ENCODE peak calls at places on chromosomes 4 and X, in eight cellular contexts. W is OCI-LY7; U is HTR-8/SVneo; P is AG09319; V is stimulated activated CD8-positive, alpha-beta memory T cell treated with anti-CD3 and anti-CD28 coated beads, Interleukin-2, amount 100 ng/mL, for 48 hours; S is NCI-H82; I is RWPE1; G is NCI-H2081. L is an unnamed sample.

GRCh38 chr4:77193511-77194236 is 36.7 kb downstream of the CCNG2 start:
- DNase-seq in W (peak; percentile 89), U (no peak), P (no peak), V (peak; percentile 69), S (no peak), I (no peak), G (no peak), L (no peak)

GRCh38 chrX:150094996-150095395 is 156.7 kb upstream of the EOLA2 start:
- DNase-seq in W (no peak), U (no peak), P (no peak), V (no peak), S (no peak), I (peak; percentile 5), G (no peak), L (no peak)

GRCh38 chr4:172344266-172344772 is 531.1 kb downstream of the GALNTL6 start:
- DNase-seq in W (no peak), U (no peak), P (no peak), V (no peak), S (peak; percentile 58), I (no peak), G (no peak), L (no peak)

GRCh38 chrX:18210470-18210869 is 10.2 kb downstream of the BEND2 start:
- DNase-seq in W (no peak), U (no peak), P (no peak), V (no peak), S (no peak), I (no peak), G (no peak), L (no peak)

GRCh38 chr4:126238010-126238409 is 923.3 kb downstream of the FAT4 start:
- DNase-seq in W (no peak), U (no peak), P (no peak), V (no peak), S (peak; percentile 0), I (no peak), G (no peak), L (no peak)

GRCh38 chr4:156974264-156974663 is 2.7 kb upstream of the PDGFC start:
- DNase-seq in W (no peak), U (no peak), P (no peak), V (no peak), S (no peak), I (no peak), G (no peak), L (no peak)

GRCh38 chrX:8504451-8504850 is 39.8 kb downstream of the VCX3B start:
- DNase-seq in W (no peak), U (peak; percentile 13), P (no peak), V (no peak), S (no peak), I (peak; percentile 50), G (no peak), L (no peak)

GRCh38 chr4:17414392-17414791 is 97.5 kb downstream of the QDPR start:
- DNase-seq in W (no peak), U (no peak), P (no peak), V (no peak), S (no peak), I (no peak), G (no peak), L (no peak)

GRCh38 chr4:140242357-140243284 is 88.6 kb upstream of the MAML3 start:
- DNase-seq in W (peak; percentile 59), U (no peak), P (no peak), V (no peak), S (no peak), I (no peak), G (no peak), L (no peak)

GRCh38 chrX:131901581-131901980 is 121.5 kb upstream of the STK26 start:
- DNase-seq in W (no peak), U (no peak), P (no peak), V (no peak), S (no peak), I (no peak), G (no peak), L (no peak)

GRCh38 chr4:40621592-40622512 is 7.8 kb downstream of the RBM47 start:
- DNase-seq in W (peak; percentile 65), U (peak; percentile 75), P (peak; percentile 94), V (peak; percentile 23), S (no peak), I (peak; percentile 75), G (peak; percentile 2), L (no peak)

GRCh38 chr4:61468091-61468720 is 268.1 kb downstream of the ADGRL3 start:
- DNase-seq in W (no peak), U (peak; percentile 10), P (no peak), V (no peak), S (no peak), I (peak; percentile 78), G (no peak), L (no peak)

GRCh38 chrX:40578039-40578438 is 2.7 kb upstream of the ATP6AP2 start:
- DNase-seq in W (no peak), U (no peak), P (no peak), V (no peak), S (no peak), I (no peak), G (no peak), L (no peak)

GRCh38 chr4:60389636-60390035 is 810.5 kb upstream of the ADGRL3 start:
- DNase-seq in W (no peak), U (no peak), P (no peak), V (no peak), S (no peak), I (no peak), G (no peak), L (no peak)

GRCh38 chr4:169492436-169493163 is 119.8 kb downstream of the NEK1 start:
- DNase-seq in W (peak; percentile 45), U (peak; percentile 45), P (no peak), V (no peak), S (peak; percentile 43), I (peak; percentile 15), G (peak; percentile 9), L (no peak)

GRCh38 chr4:154082760-154083530 is 294.1 kb upstream of the SFRP2 start:
- DNase-seq in W (peak; percentile 8), U (no peak), P (no peak), V (no peak), S (peak; percentile 54), I (peak; percentile 20), G (no peak), L (no peak)

GRCh38 chr4:96097040-96097607 is 257.2 kb downstream of the PDHA2 start:
- DNase-seq in W (no peak), U (no peak), P (no peak), V (no peak), S (no peak), I (peak; percentile 29), G (no peak), L (no peak)

GRCh38 chr4:6494431-6495295 is 22.2 kb upstream of the PPP2R2C start:
- DNase-seq in W (no peak), U (no peak), P (no peak), V (no peak), S (no peak), I (no peak), G (no peak), L (no peak)